ENCODE peak calls at places on chromosome 18, in seven cellular contexts. C is fibroblast of lung, H is transverse colon, F is suprapubic skin, M is MM.1S, G is prostate gland, A is adrenal gland. I is an unnamed sample.

GRCh38 chr18:76487782-76488181 is 7.3 kb downstream of the ZNF516 start:
- DNase-seq in H (no peak), G (no peak), A (no peak), F (no peak), C (no peak), M (no peak), I (no peak)

GRCh38 chr18:28469946-28470345 is 293.0 kb upstream of the CDH2 start:
- DNase-seq in H (no peak), A (no peak), G (no peak), F (no peak), C (no peak), M (no peak), I (no peak)

GRCh38 chr18:31447530-31448191 is at the start of gene DSG3:
- DNase-seq in F (no peak), C (no peak), A (no peak), M (no peak), H (no peak), G (no peak), I (peak; percentile 72)

GRCh38 chr18:28267276-28267675 is 90.3 kb upstream of the CDH2 start:
- DNase-seq in C (no peak), A (no peak), F (no peak), M (no peak), G (no peak), H (no peak), I (no peak)

GRCh38 chr18:46718501-46719341 is 38.1 kb downstream of the ST8SIA5 start:
- DNase-seq in G (no peak), H (no peak), A (no peak), M (no peak), F (no peak), C (peak; percentile 68), I (no peak)

GRCh38 chr18:59742325-59743111 is 45.3 kb upstream of the CCBE1 start:
- DNase-seq in G (no peak), A (no peak), F (no peak), C (peak; percentile 45), H (no peak), M (no peak), I (no peak)

GRCh38 chr18:48940854-48941531 is 9.8 kb downstream of the SMAD7 start:
- DNase-seq in G (no peak), A (no peak), M (peak; percentile 93), C (peak; percentile 39), H (peak; percentile 67), F (no peak), I (no peak)

GRCh38 chr18:24544141-24544498 is 83.7 kb downstream of the HRH4 start:
- DNase-seq in F (no peak), M (peak; percentile 10), A (no peak), C (peak; percentile 33), G (no peak), H (no peak), I (no peak)

GRCh38 chr18:58842978-58843661 is 21.6 kb upstream of the ZNF532 start:
- DNase-seq in F (no peak), G (no peak), A (no peak), M (no peak), C (no peak), H (no peak), I (no peak)

GRCh38 chr18:63684718-63685117 is 18.0 kb upstream of the SERPINB11 start:
- DNase-seq in M (no peak), A (no peak), G (no peak), C (no peak), F (no peak), H (no peak), I (no peak)

GRCh38 chr18:46260016-46260878 is 156.1 kb downstream of the HAUS1 start:
- DNase-seq in G (no peak), A (no peak), F (no peak), H (no peak), C (peak; percentile 52), M (no peak), I (no peak)

DNA sequence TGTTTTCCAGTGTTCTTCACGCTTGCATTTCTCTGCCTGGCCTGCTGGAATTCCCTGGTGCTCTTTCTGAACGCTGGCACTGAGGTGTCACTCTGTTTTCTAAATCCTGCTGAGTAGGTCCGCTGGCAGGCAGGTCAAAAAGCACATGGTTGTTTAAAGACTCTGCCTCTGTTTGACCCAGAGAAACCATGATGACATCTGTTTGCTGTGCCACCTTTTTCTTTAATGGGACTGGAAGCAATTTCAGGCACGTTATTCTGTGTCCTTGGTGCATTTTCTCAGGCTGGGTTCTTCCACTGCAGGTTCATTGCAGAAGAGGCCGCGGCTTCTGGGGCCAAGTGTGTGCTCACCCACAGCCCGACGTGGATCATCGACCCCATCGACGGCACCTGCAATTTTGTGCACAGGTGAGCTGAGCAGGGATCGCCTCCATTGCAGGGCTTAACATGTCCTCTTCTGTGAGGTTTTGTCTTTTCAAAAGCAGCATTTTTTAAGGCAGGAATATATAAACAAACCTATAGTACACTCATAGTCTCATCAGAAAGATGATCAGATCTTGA is 28.4 kb downstream of the IMPA2 start:
- DNase-seq in A (peak; percentile 7), M (no peak), H (no peak), F (no peak), C (no peak), G (no peak), I (no peak)
- H3K4me1 ChIP-seq in A (peaks cover 7% of the 10 kb centered on the region), M (peaks cover 9% of the 10 kb centered on the region), H (peaks cover 33% of the 10 kb centered on the region), F (peaks cover 51% of the 10 kb centered on the region), C (no peaks in the 10 kb centered on the region), G (no peaks in the 10 kb centered on the region), I (peaks cover 12% of the 10 kb centered on the region)

GRCh38 chr18:9140381-9140780 is 3.8 kb downstream of the ANKRD12 start:
- DNase-seq in C (no peak), G (no peak), M (no peak), F (no peak), A (no peak), H (no peak), I (no peak)
- H3K4me3 ChIP-seq in C (no peak overlapping the region), G (no peak overlapping the region), M (peak overlapping the region; percentile 89), F (peak overlapping the region; percentile 94), A (peak overlapping the region; percentile 22), H (no peak overlapping the region), I (peak overlapping the region; percentile 80)

GRCh38 chr18:26456070-26456491 is 92.3 kb downstream of the KCTD1 start:
- DNase-seq in C (no peak), A (no peak), G (no peak), H (no peak), F (no peak), M (peak; percentile 44), I (no peak)
- TF ChIP-seq CTCF in C (no peak), A (no peak), G (no peak), H (no peak), F (no peak), M (peak; percentile 39), I (peak; percentile 54)

DNA sequence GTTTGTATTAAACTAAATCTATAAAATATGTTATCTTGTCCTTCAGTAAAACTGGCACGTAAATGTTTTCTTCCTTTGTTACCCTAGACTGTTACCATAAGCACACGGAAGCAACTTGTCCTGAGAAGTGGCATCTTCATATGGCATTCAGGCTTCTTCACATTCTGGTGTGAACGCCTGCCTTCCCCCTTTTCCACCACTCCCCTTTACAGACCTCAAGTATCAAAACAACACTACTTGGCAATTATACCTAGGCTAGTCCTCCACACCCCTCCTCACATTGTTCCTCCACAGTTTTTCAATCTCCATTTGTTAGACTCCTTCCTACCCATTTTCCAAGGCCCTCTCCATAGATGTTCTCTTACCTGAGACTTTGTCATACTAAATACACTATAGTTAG is 2.9 kb downstream of the MEX3C start:
- DNase-seq in C (no peak), M (peak; percentile 29), F (no peak), A (no peak), G (no peak), H (no peak), I (no peak)
- H3K4me1 ChIP-seq in C (peaks cover 2% of the 10 kb centered on the region), M (peaks cover 37% of the 10 kb centered on the region), F (peaks cover 58% of the 10 kb centered on the region), A (peaks cover 61% of the 10 kb centered on the region), G (peaks cover 8% of the 10 kb centered on the region), H (peaks cover 34% of the 10 kb centered on the region), I (peaks cover 27% of the 10 kb centered on the region)

GRCh38 chr18:3500016-3500415 is 50.0 kb downstream of the TGIF1 start:
- DNase-seq in H (no peak), F (no peak), G (no peak), C (no peak), M (no peak), A (peak; percentile 33), I (no peak)
- H3K4me3 ChIP-seq in H (no peak overlapping the region), F (peak overlapping the region; percentile 53), G (no peak overlapping the region), C (no peak overlapping the region), M (no peak overlapping the region), A (peak overlapping the region; percentile 49), I (no peak overlapping the region)

I was measured in RWPE2.